ENCODE peak calls at places on chromosomes 5 and 9, in six cellular contexts. One of them, this sample, is unnamed.

GRCh38 chr5:3277590-3278196 is 317.9 kb upstream of the IRX1 start:
- DNase-seq in HuH-7.5: no peak
- DNase-seq in activated CD8-positive, alpha-beta memory T cell treated with anti-CD3 and anti-CD28 coated beads, Interleukin-2, amount 50 U/mL, for 4 hours: no peak
- DNase-seq in cardiac fibroblast: no peak
- DNase-seq in myocyte: no peak
- DNase-seq in hypothalamus: no peak
- DNase-seq in this sample: no peak

GRCh38 chr5:178305801-178306200 is 73.2 kb upstream of the PHYKPL start:
- DNase-seq in HuH-7.5: no peak
- DNase-seq in activated CD8-positive, alpha-beta memory T cell treated with anti-CD3 and anti-CD28 coated beads, Interleukin-2, amount 50 U/mL, for 4 hours: no peak
- DNase-seq in cardiac fibroblast: no peak
- DNase-seq in myocyte: no peak
- DNase-seq in hypothalamus: no peak
- DNase-seq in this sample: peak

GRCh38 chr5:1003296-1003937 is 5.2 kb upstream of the NKD2 start:
- DNase-seq in HuH-7.5: no peak
- DNase-seq in activated CD8-positive, alpha-beta memory T cell treated with anti-CD3 and anti-CD28 coated beads, Interleukin-2, amount 50 U/mL, for 4 hours: no peak
- DNase-seq in cardiac fibroblast: peak
- DNase-seq in myocyte: no peak
- DNase-seq in hypothalamus: no peak
- DNase-seq in this sample: no peak

GRCh38 chr5:134111741-134112647 is 2.5 kb upstream of the TCF7 start:
- DNase-seq in HuH-7.5: no peak
- DNase-seq in activated CD8-positive, alpha-beta memory T cell treated with anti-CD3 and anti-CD28 coated beads, Interleukin-2, amount 50 U/mL, for 4 hours: no peak
- DNase-seq in cardiac fibroblast: peak
- DNase-seq in myocyte: peak
- DNase-seq in hypothalamus: no peak
- DNase-seq in this sample: no peak

GRCh38 chr9:105681724-105682123 is 12.6 kb upstream of the TMEM38B start:
- DNase-seq in HuH-7.5: no peak
- DNase-seq in activated CD8-positive, alpha-beta memory T cell treated with anti-CD3 and anti-CD28 coated beads, Interleukin-2, amount 50 U/mL, for 4 hours: no peak
- DNase-seq in cardiac fibroblast: peak
- DNase-seq in myocyte: no peak
- DNase-seq in hypothalamus: no peak
- DNase-seq in this sample: no peak

GRCh38 chr5:174151579-174152181 is 106.2 kb downstream of the NSG2 start:
- DNase-seq in HuH-7.5: no peak
- DNase-seq in activated CD8-positive, alpha-beta memory T cell treated with anti-CD3 and anti-CD28 coated beads, Interleukin-2, amount 50 U/mL, for 4 hours: no peak
- DNase-seq in cardiac fibroblast: no peak
- DNase-seq in myocyte: no peak
- DNase-seq in hypothalamus: no peak
- DNase-seq in this sample: no peak

GRCh38 chr9:134262035-134262434 is 64.2 kb upstream of the RXRA start:
- DNase-seq in HuH-7.5: no peak
- DNase-seq in activated CD8-positive, alpha-beta memory T cell treated with anti-CD3 and anti-CD28 coated beads, Interleukin-2, amount 50 U/mL, for 4 hours: no peak
- DNase-seq in cardiac fibroblast: no peak
- DNase-seq in myocyte: no peak
- DNase-seq in hypothalamus: no peak
- DNase-seq in this sample: no peak

GRCh38 chr5:181217111-181217804 is 5.8 kb upstream of the TRIM41 start:
- DNase-seq in HuH-7.5: no peak
- DNase-seq in activated CD8-positive, alpha-beta memory T cell treated with anti-CD3 and anti-CD28 coated beads, Interleukin-2, amount 50 U/mL, for 4 hours: peak
- DNase-seq in cardiac fibroblast: peak
- DNase-seq in myocyte: no peak
- DNase-seq in hypothalamus: no peak
- DNase-seq in this sample: peak

GRCh38 chr5:103021310-103021709 is 98.6 kb downstream of the GIN1 start:
- DNase-seq in HuH-7.5: no peak
- DNase-seq in activated CD8-positive, alpha-beta memory T cell treated with anti-CD3 and anti-CD28 coated beads, Interleukin-2, amount 50 U/mL, for 4 hours: no peak
- DNase-seq in cardiac fibroblast: peak
- DNase-seq in myocyte: peak
- DNase-seq in hypothalamus: no peak
- DNase-seq in this sample: no peak

GRCh38 chr9:10130061-10130675 is 482.6 kb downstream of the PTPRD start:
- DNase-seq in HuH-7.5: no peak
- DNase-seq in activated CD8-positive, alpha-beta memory T cell treated with anti-CD3 and anti-CD28 coated beads, Interleukin-2, amount 50 U/mL, for 4 hours: no peak
- DNase-seq in cardiac fibroblast: no peak
- DNase-seq in myocyte: no peak
- DNase-seq in hypothalamus: no peak
- DNase-seq in this sample: no peak

GRCh38 chr5:95733100-95733499 is 2.0 kb downstream of the RHOBTB3 start:
- DNase-seq in HuH-7.5: no peak
- DNase-seq in activated CD8-positive, alpha-beta memory T cell treated with anti-CD3 and anti-CD28 coated beads, Interleukin-2, amount 50 U/mL, for 4 hours: no peak
- DNase-seq in cardiac fibroblast: no peak
- DNase-seq in myocyte: peak
- DNase-seq in hypothalamus: no peak
- DNase-seq in this sample: no peak

GRCh38 chr9:88992556-88992955 is 1.3 kb downstream of the S1PR3 start:
- DNase-seq in HuH-7.5: no peak
- DNase-seq in activated CD8-positive, alpha-beta memory T cell treated with anti-CD3 and anti-CD28 coated beads, Interleukin-2, amount 50 U/mL, for 4 hours: no peak
- DNase-seq in cardiac fibroblast: peak
- DNase-seq in myocyte: no peak
- DNase-seq in hypothalamus: no peak
- DNase-seq in this sample: no peak

GRCh38 chr9:124481115-124481514 is 26.1 kb downstream of the NR5A1 start:
- DNase-seq in HuH-7.5: no peak
- DNase-seq in activated CD8-positive, alpha-beta memory T cell treated with anti-CD3 and anti-CD28 coated beads, Interleukin-2, amount 50 U/mL, for 4 hours: no peak
- DNase-seq in cardiac fibroblast: no peak
- DNase-seq in myocyte: no peak
- DNase-seq in hypothalamus: no peak
- DNase-seq in this sample: peak

GRCh38 chr5:177402271-177403043 is 2.0 kb upstream of the PFN3 start:
- DNase-seq in HuH-7.5: peak
- DNase-seq in activated CD8-positive, alpha-beta memory T cell treated with anti-CD3 and anti-CD28 coated beads, Interleukin-2, amount 50 U/mL, for 4 hours: peak
- DNase-seq in cardiac fibroblast: peak
- DNase-seq in myocyte: peak
- DNase-seq in hypothalamus: no peak
- DNase-seq in this sample: peak

GRCh38 chr9:18384066-18384465 is 89.9 kb upstream of the ADAMTSL1 start:
- DNase-seq in HuH-7.5: no peak
- DNase-seq in activated CD8-positive, alpha-beta memory T cell treated with anti-CD3 and anti-CD28 coated beads, Interleukin-2, amount 50 U/mL, for 4 hours: no peak
- DNase-seq in cardiac fibroblast: no peak
- DNase-seq in myocyte: no peak
- DNase-seq in hypothalamus: no peak
- DNase-seq in this sample: no peak

GRCh38 chr5:109399092-109399759 is 10.5 kb downstream of the PJA2 start:
- DNase-seq in HuH-7.5: no peak
- DNase-seq in activated CD8-positive, alpha-beta memory T cell treated with anti-CD3 and anti-CD28 coated beads, Interleukin-2, amount 50 U/mL, for 4 hours: no peak
- DNase-seq in cardiac fibroblast: peak
- DNase-seq in myocyte: peak
- DNase-seq in hypothalamus: no peak
- DNase-seq in this sample: no peak

GRCh38 chr9:27194401-27195091 is 85.5 kb downstream of the TEK start:
- DNase-seq in HuH-7.5: no peak
- DNase-seq in activated CD8-positive, alpha-beta memory T cell treated with anti-CD3 and anti-CD28 coated beads, Interleukin-2, amount 50 U/mL, for 4 hours: no peak
- DNase-seq in cardiac fibroblast: peak
- DNase-seq in myocyte: peak
- DNase-seq in hypothalamus: no peak
- DNase-seq in this sample: no peak

GRCh38 chr5:15472116-15472515 is 27.9 kb upstream of the FBXL7 start:
- DNase-seq in HuH-7.5: no peak
- DNase-seq in activated CD8-positive, alpha-beta memory T cell treated with anti-CD3 and anti-CD28 coated beads, Interleukin-2, amount 50 U/mL, for 4 hours: no peak
- DNase-seq in cardiac fibroblast: no peak
- DNase-seq in myocyte: no peak
- DNase-seq in hypothalamus: no peak
- DNase-seq in this sample: no peak

GRCh38 chr5:131286400-131286715 is 22.5 kb downstream of the CDC42SE2 start:
- DNase-seq in HuH-7.5: no peak
- DNase-seq in activated CD8-positive, alpha-beta memory T cell treated with anti-CD3 and anti-CD28 coated beads, Interleukin-2, amount 50 U/mL, for 4 hours: no peak
- DNase-seq in cardiac fibroblast: no peak
- DNase-seq in myocyte: no peak
- DNase-seq in hypothalamus: no peak
- DNase-seq in this sample: no peak

GRCh38 chr5:169979871-169980270 is 424 bp downstream of the INSYN2B start:
- DNase-seq in HuH-7.5: no peak
- DNase-seq in activated CD8-positive, alpha-beta memory T cell treated with anti-CD3 and anti-CD28 coated beads, Interleukin-2, amount 50 U/mL, for 4 hours: no peak
- DNase-seq in cardiac fibroblast: peak
- DNase-seq in myocyte: no peak
- DNase-seq in hypothalamus: no peak
- DNase-seq in this sample: no peak

This sample was measured in psoas muscle.